ENCODE peak calls at places on chromosomes 2 and 18, in six cellular contexts. T, S, E, G, P and Y are unnamed samples.

GRCh38 chr2:220356076-220356475 is 728.6 kb downstream of the SLC4A3 start:
- DNase-seq in T (peak), S (no peak), E (no peak), G (no peak), P (no peak), Y (no peak)

GRCh38 chr2:7845332-7845731 is 836.5 kb upstream of the ID2 start:
- DNase-seq in T (peak), S (no peak), E (no peak), G (peak), P (peak), Y (no peak)

GRCh38 chr2:74597456-74597855 is 42.9 kb downstream of the DOK1 start:
- DNase-seq in T (no peak), S (no peak), E (no peak), G (no peak), P (peak), Y (no peak)

GRCh38 chr18:48687694-48688042 is 148.8 kb downstream of the CTIF start:
- DNase-seq in T (no peak), S (no peak), E (no peak), G (no peak), P (no peak), Y (no peak)

GRCh38 chr18:41940506-41941215 is 14.4 kb upstream of the PIK3C3 start:
- DNase-seq in T (peak), S (no peak), E (no peak), G (no peak), P (peak), Y (no peak)

GRCh38 chr2:128748336-128748735 is 429.7 kb upstream of the HS6ST1 start:
- DNase-seq in T (no peak), S (no peak), E (no peak), G (no peak), P (no peak), Y (no peak)

GRCh38 chr18:58093311-58093790 is 49.3 kb downstream of the NEDD4L start:
- DNase-seq in T (no peak), S (no peak), E (no peak), G (no peak), P (no peak), Y (no peak)

GRCh38 chr2:172991036-172991435 is 84.6 kb upstream of the MAP3K20 start:
- DNase-seq in T (no peak), S (no peak), E (no peak), G (no peak), P (no peak), Y (no peak)

GRCh38 chr2:191322838-191323506 is 77.8 kb downstream of the MYO1B start:
- DNase-seq in T (peak), S (no peak), E (no peak), G (no peak), P (no peak), Y (no peak)

GRCh38 chr2:10141736-10142639 is 19.4 kb downstream of the RRM2 start:
- DNase-seq in T (peak), S (no peak), E (peak), G (no peak), P (no peak), Y (peak)